ENCODE peak calls at places on chromosomes 7 and 10, in five cellular contexts. G is foreskin keratinocyte, P is OCI-LY7, E is AG09309, U is fibroblast of mammary gland. Q is an unnamed sample.

GRCh38 chr10:76632158-76633051 is 1005.2 kb downstream of the KCNMA1 start:
- DNase-seq in G (peak), E (no peak), U (no peak), P (peak), Q (no peak)

GRCh38 chr7:42745357-42746022 is 166.4 kb downstream of the C7orf25 start:
- DNase-seq in P (peak), G (no peak), E (no peak), U (peak), Q (no peak)

GRCh38 chr10:118027397-118027796 is 19.3 kb downstream of the RAB11FIP2 start:
- DNase-seq in E (no peak), P (no peak), G (no peak), U (no peak), Q (no peak)

GRCh38 chr10:78903351-78903940 is 165.3 kb upstream of the ZMIZ1 start:
- DNase-seq in P (no peak), E (no peak), G (no peak), U (no peak), Q (no peak)

GRCh38 chr7:46972205-46972604 is 609.7 kb downstream of the TNS3 start:
- DNase-seq in U (peak), P (no peak), G (peak), E (peak), Q (no peak)

GRCh38 chr7:41222704-41223103 is 480.2 kb downstream of the INHBA start:
- DNase-seq in P (no peak), G (peak), E (no peak), U (peak), Q (no peak)

GRCh38 chr10:132638130-132638515 is 100.5 kb downstream of the INPP5A start:
- DNase-seq in U (no peak), E (no peak), P (no peak), G (no peak), Q (no peak)

GRCh38 chr7:93331706-93332105 is 99.5 kb downstream of the VPS50 start:
- DNase-seq in G (no peak), E (no peak), P (no peak), U (no peak), Q (no peak)

GRCh38 chr7:139960158-139960557 is 102.6 kb downstream of the PARP12 start:
- DNase-seq in U (peak), E (no peak), G (peak), P (no peak), Q (no peak)

GRCh38 chr7:134593530-134594392 is 44.9 kb downstream of the AKR1B15 start:
- DNase-seq in P (no peak), E (peak), U (peak), G (peak), Q (no peak)

GRCh38 chr7:98133621-98134266 is 27.1 kb downstream of the LMTK2 start:
- DNase-seq in P (peak), E (no peak), G (peak), U (peak), Q (no peak)

GRCh38 chr10:21724695-21725371 is 190.8 kb downstream of the MLLT10 start:
- DNase-seq in U (peak), E (peak), P (peak), G (peak), Q (peak)

GRCh38 chr7:2632717-2633537 is 1.1 kb downstream of the TTYH3 start:
- DNase-seq in U (peak), E (peak), P (peak), G (peak), Q (no peak)

GRCh38 chr7:47216439-47216838 is 365.5 kb downstream of the TNS3 start:
- DNase-seq in E (no peak), G (no peak), U (no peak), P (no peak), Q (no peak)

GRCh38 chr10:35783305-35783838 is 141.3 kb upstream of the FZD8 start:
- DNase-seq in P (no peak), U (peak), G (peak), E (peak), Q (no peak)

GRCh38 chr10:111075577-111076185 is 1.1 kb upstream of the ADRA2A start:
- DNase-seq in U (no peak), E (no peak), G (no peak), P (no peak), Q (no peak)

GRCh38 chr10:100621360-100622205 is 85.8 kb downstream of the HIF1AN start:
- DNase-seq in P (no peak), G (no peak), U (peak), E (no peak), Q (peak)

GRCh38 chr10:97566338-97566986 is 6.1 kb upstream of the ANKRD2 start:
- DNase-seq in U (no peak), E (no peak), P (no peak), G (peak), Q (no peak)

GRCh38 chr7:23022258-23022745 is 8.4 kb upstream of the HYCC1 start:
- DNase-seq in P (no peak), U (peak), E (peak), G (peak), Q (no peak)

GRCh38 chr7:18515067-18515466 is 19.5 kb downstream of the HDAC9 start:
- DNase-seq in P (no peak), E (no peak), U (no peak), G (peak), Q (no peak)

GRCh38 chr10:119477444-119477843 is 65.1 kb downstream of the RGS10 start:
- DNase-seq in U (no peak), G (no peak), E (no peak), P (peak), Q (peak)

GRCh38 chr10:68955414-68955785 is 570 bp upstream of the DDX21 start:
- DNase-seq in P (no peak), U (no peak), G (no peak), E (no peak), Q (no peak)

GRCh38 chr10:63726883-63727282 is 205.7 kb downstream of the REEP3 start:
- DNase-seq in P (no peak), G (no peak), U (no peak), E (no peak), Q (no peak)

GRCh38 chr7:90266808-90267207 is 21.8 kb downstream of the CFAP69 start:
- DNase-seq in G (no peak), P (no peak), E (no peak), U (peak), Q (no peak)

GRCh38 chr10:72763201-72763600 is 71.3 kb downstream of the MCU start:
- DNase-seq in U (no peak), E (no peak), G (no peak), P (no peak), Q (no peak)

GRCh38 chr10:69742928-69743602 is 58.6 kb upstream of the COL13A1 start:
- DNase-seq in G (peak), U (peak), E (no peak), P (no peak), Q (no peak)

GRCh38 chr10:70765794-70766594 is 19.2 kb downstream of the TBATA start:
- DNase-seq in E (no peak), U (no peak), G (no peak), P (no peak), Q (no peak)

GRCh38 chr10:101595591-101596433 is 7.7 kb downstream of the DPCD start:
- DNase-seq in E (peak), P (no peak), G (no peak), U (no peak), Q (no peak)

GRCh38 chr7:14806886-14807285 is 95.7 kb downstream of the DGKB start:
- DNase-seq in E (peak), G (no peak), P (no peak), U (no peak), Q (no peak)

GRCh38 chr10:96488161-96488935 is 25.4 kb downstream of the TLL2 start:
- DNase-seq in U (peak), G (no peak), P (no peak), E (no peak), Q (no peak)

GRCh38 chr7:91168766-91169518 is 95.3 kb upstream of the FZD1 start:
- DNase-seq in E (no peak), P (no peak), G (no peak), U (peak), Q (no peak)

GRCh38 chr10:116168329-116168728 is 104.7 kb downstream of the GFRA1 start:
- DNase-seq in P (no peak), U (no peak), E (no peak), G (no peak), Q (no peak)

GRCh38 chr10:52597189-52597863 is 175.3 kb downstream of the MBL2 start:
- DNase-seq in G (no peak), P (no peak), E (no peak), U (no peak), Q (no peak)

GRCh38 chr10:112389147-112389822 is 15.4 kb downstream of the ACSL5 start:
- DNase-seq in P (peak), E (no peak), U (peak), G (peak), Q (peak)

GRCh38 chr7:104664648-104665047 is 336.2 kb downstream of the LHFPL3 start:
- DNase-seq in E (no peak), P (no peak), G (no peak), U (no peak), Q (no peak)

GRCh38 chr10:44982114-44982460 is 3.5 kb upstream of the DEPP1 start:
- DNase-seq in E (no peak), P (no peak), U (peak), G (no peak), Q (no peak)

GRCh38 chr10:118332948-118333710 is 9.0 kb downstream of the FAM204A start:
- DNase-seq in P (no peak), E (no peak), G (peak), U (no peak), Q (no peak)

GRCh38 chr10:114685456-114685855 is 27.4 kb upstream of the ABLIM1 start:
- DNase-seq in P (no peak), E (no peak), G (no peak), U (no peak), Q (no peak)

GRCh38 chr10:59809644-59809974 is 56.4 kb upstream of the MRLN start:
- DNase-seq in U (no peak), E (no peak), P (no peak), G (no peak), Q (no peak)
- TF ChIP-seq CTCF in U (no peak), E (no peak), P (peak), G (no peak), Q (no peak)

DNA sequence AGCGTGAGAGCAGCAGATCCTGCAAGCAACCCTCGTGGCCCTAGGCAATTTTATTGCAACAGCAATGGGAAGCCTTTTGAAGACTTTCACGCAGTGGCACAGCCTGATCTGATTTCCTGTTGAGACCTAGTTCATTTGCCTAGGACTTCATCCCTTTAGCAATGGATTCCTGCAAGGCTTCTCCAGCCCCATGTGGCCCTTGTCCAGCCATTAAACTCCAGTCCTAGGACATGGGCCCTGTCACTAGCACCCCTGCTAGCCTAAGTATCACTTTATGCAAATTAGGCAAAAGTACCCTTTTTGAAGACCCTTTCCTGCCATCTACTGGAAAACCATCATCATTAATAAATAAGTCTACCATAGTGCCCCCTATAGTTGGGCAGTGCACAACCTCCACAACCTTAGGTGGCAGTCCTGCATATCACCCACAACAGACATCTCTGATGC is 379.4 kb downstream of the GALNT17 start:
- DNase-seq in G (no peak), P (no peak), E (no peak), U (peak), Q (no peak)
- TF ChIP-seq CTCF in G (no peak), P (peak), E (no peak), U (peak), Q (no peak)

GRCh38 chr7:110095372-110096052 is 995.4 kb upstream of the LRRN3 start:
- DNase-seq in E (no peak), G (no peak), U (no peak), P (no peak), Q (no peak)

GRCh38 chr7:110084177-110084807 is 1006.6 kb upstream of the LRRN3 start:
- DNase-seq in U (no peak), G (no peak), P (no peak), E (no peak), Q (no peak)

DNA sequence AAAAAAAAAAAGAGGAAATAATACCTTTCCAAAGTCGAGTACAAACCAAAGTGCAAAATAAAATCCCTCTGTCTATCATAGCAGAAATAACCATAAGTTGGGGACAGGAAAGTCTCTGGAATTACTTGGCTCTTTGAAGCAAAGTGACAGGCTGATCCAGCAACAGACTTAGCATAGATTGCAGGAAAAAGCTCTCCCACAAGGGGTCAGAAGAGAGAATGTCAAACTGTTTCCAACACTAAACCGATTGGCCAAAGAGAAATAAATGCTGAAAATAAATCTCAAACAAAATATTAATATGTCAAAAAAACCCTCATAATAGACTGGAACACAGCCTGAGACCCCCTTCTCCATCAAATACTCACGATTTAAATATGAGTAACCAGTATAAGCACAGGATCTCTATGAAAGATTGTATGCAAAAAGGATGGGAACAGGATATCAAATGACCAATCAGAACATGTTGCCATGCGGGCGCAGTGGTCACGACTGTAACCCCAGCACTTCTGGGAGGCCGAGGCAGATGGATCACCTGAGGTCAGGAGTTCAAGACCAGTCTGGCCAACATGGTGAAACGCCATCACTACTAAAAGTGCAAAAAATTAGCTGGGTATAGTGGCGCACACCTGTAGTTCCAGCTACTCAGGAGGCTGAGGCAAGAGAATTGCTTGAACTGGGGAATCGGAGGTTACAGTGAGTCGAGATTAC is 1000.7 kb upstream of the LRRN3 start:
- DNase-seq in P (peak), G (peak), U (peak), E (no peak), Q (no peak)
- TF ChIP-seq CTCF in P (peak), G (peak), U (peak), E (no peak), Q (peak)

GRCh38 chr7:28383949-28384348 is 28.4 kb upstream of the CREB5 start:
- DNase-seq in E (no peak), G (no peak), P (no peak), U (no peak), Q (no peak)
- TF ChIP-seq CTCF in E (no peak), G (no peak), P (no peak), U (no peak), Q (no peak)

GRCh38 chr10:102682441-102682840 is 31.8 kb downstream of the ARL3 start:
- DNase-seq in E (no peak), G (no peak), P (no peak), U (no peak), Q (no peak)
- TF ChIP-seq CTCF in E (no peak), G (no peak), P (peak), U (no peak), Q (no peak)

DNA sequence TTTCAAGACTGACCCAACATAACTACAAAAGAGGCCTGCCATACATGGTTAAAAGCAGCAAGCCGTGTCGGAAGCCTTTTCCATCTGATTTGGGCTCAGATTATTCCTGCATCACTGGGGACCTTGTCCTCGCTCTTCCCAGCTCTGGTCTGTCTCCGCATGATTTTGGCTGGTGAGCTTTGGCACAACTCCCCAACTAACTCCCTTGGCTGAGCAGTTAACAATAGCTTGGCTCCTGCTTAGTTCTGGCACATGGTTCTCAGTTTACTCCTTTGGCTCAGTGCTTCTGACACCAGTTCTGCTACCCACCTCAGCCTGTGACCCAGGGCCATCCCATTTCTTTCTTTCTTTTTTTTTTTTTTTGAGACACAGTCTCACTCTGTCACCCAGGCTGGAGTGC is 17.0 kb downstream of the AGK start:
- DNase-seq in G (no peak), E (no peak), P (no peak), U (no peak), Q (no peak)
- TF ChIP-seq CTCF in G (no peak), E (no peak), P (no peak), U (no peak), Q (no peak)

GRCh38 chr7:151087247-151088018 is 1.2 kb downstream of the AGAP3 start:
- DNase-seq in P (no peak), U (peak), E (no peak), G (peak), Q (peak)
- TF ChIP-seq CTCF in P (no peak), U (no peak), E (no peak), G (peak), Q (no peak)

DNA sequence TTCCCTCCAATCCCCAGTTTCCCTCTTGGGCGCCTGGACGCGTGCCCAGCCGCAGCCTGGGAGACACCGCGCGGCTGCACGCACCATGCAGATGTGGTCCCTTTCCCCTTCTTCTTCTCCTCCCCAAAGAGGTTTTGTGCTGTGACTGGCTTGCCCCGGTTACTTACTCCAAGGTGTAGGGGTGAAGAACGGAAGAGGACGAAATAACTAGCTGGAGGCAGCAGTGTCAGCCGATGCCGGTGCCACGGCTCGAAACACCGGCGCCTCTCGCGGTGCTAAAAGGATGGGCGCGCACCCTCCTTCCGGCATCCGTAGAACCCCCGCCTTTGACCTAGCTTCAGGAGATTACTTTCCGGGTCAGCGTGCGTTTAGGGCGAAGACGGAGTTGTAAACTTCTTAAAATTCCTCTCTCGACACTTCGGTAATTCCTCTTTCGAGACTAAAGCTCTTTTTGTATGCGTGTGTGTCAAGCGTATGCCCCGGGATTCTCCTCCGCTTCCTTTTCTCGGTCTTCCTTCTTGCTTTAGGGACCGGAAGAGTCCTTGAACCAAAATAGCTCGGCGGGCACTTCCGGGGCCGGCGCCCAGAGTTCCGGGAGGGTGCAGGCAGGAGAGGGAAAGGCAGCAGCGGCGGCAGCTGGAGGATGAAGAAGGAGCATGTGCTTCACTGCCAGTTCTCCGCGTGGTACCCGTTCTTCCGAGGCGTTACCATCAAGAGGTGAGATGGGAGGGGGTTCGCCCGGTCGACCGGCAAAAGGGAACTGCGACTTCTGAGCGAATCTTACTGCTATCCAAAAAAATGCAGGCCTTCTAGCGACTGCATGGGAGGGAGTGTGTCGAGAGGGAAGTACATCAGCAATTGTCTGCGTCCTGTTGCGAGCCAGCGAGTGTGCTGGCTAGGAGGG is at the start of the genes CDC123 and NUDT5:
- DNase-seq in P (peak), E (peak), G (peak), U (peak), Q (peak)
- TF ChIP-seq CTCF in P (no peak), E (no peak), G (no peak), U (no peak), Q (peak)

Q was measured in GM06990.